ENCODE peak calls at places on chromosomes 16 and 17, in seven cellular contexts. One of them, this sample, is unnamed.

GRCh38 chr17:1267471-1267947 is 2.7 kb upstream of the BHLHA9 start:
- DNase-seq in AG10803: peak
- DNase-seq in AG09309: no peak
- DNase-seq in RWPE1: no peak
- DNase-seq in foreskin keratinocyte: peak
- DNase-seq in cardiac fibroblast: peak
- DNase-seq in omental fat pad: no peak
- DNase-seq in this sample: no peak

GRCh38 chr16:876041-876335 is 75.5 kb upstream of the GNG13 start:
- DNase-seq in AG10803: no peak
- DNase-seq in AG09309: no peak
- DNase-seq in RWPE1: no peak
- DNase-seq in foreskin keratinocyte: no peak
- DNase-seq in cardiac fibroblast: no peak
- DNase-seq in omental fat pad: no peak
- DNase-seq in this sample: no peak

GRCh38 chr17:81241648-81242420 is 2.7 kb downstream of the NDUFAF8 start:
- DNase-seq in AG10803: peak
- DNase-seq in AG09309: no peak
- DNase-seq in RWPE1: no peak
- DNase-seq in foreskin keratinocyte: no peak
- DNase-seq in cardiac fibroblast: peak
- DNase-seq in omental fat pad: peak
- DNase-seq in this sample: peak

GRCh38 chr17:41520821-41521521 is 2.3 kb upstream of the KRT15 start:
- DNase-seq in AG10803: no peak
- DNase-seq in AG09309: no peak
- DNase-seq in RWPE1: peak
- DNase-seq in foreskin keratinocyte: peak
- DNase-seq in cardiac fibroblast: no peak
- DNase-seq in omental fat pad: no peak
- DNase-seq in this sample: no peak

GRCh38 chr17:42577140-42577531 is 393 bp downstream of the PSMC3IP start:
- DNase-seq in AG10803: no peak
- DNase-seq in AG09309: no peak
- DNase-seq in RWPE1: no peak
- DNase-seq in foreskin keratinocyte: no peak
- DNase-seq in cardiac fibroblast: no peak
- DNase-seq in omental fat pad: no peak
- DNase-seq in this sample: no peak

GRCh38 chr17:75271233-75271954 is 363 bp upstream of the MIF4GD start:
- DNase-seq in AG10803: peak
- DNase-seq in AG09309: no peak
- DNase-seq in RWPE1: peak
- DNase-seq in foreskin keratinocyte: peak
- DNase-seq in cardiac fibroblast: peak
- DNase-seq in omental fat pad: no peak
- DNase-seq in this sample: peak

GRCh38 chr16:85843471-85844168 is 44.1 kb downstream of the COX4I1 start:
- DNase-seq in AG10803: no peak
- DNase-seq in AG09309: no peak
- DNase-seq in RWPE1: no peak
- DNase-seq in foreskin keratinocyte: no peak
- DNase-seq in cardiac fibroblast: no peak
- DNase-seq in omental fat pad: no peak
- DNase-seq in this sample: no peak

GRCh38 chr17:58052951-58053715 is 30.1 kb upstream of the DYNLL2 start:
- DNase-seq in AG10803: peak
- DNase-seq in AG09309: no peak
- DNase-seq in RWPE1: no peak
- DNase-seq in foreskin keratinocyte: no peak
- DNase-seq in cardiac fibroblast: no peak
- DNase-seq in omental fat pad: no peak
- DNase-seq in this sample: no peak

GRCh38 chr16:14007460-14007859 is 63.7 kb upstream of the MRTFB start:
- DNase-seq in AG10803: peak
- DNase-seq in AG09309: peak
- DNase-seq in RWPE1: no peak
- DNase-seq in foreskin keratinocyte: peak
- DNase-seq in cardiac fibroblast: peak
- DNase-seq in omental fat pad: no peak
- DNase-seq in this sample: peak

GRCh38 chr16:13560151-13560550 is 359.8 kb upstream of the ERCC4 start:
- DNase-seq in AG10803: no peak
- DNase-seq in AG09309: no peak
- DNase-seq in RWPE1: no peak
- DNase-seq in foreskin keratinocyte: no peak
- DNase-seq in cardiac fibroblast: no peak
- DNase-seq in omental fat pad: no peak
- DNase-seq in this sample: no peak

GRCh38 chr17:80274317-80274716 is 13.7 kb downstream of the RNF213 start:
- DNase-seq in AG10803: no peak
- DNase-seq in AG09309: no peak
- DNase-seq in RWPE1: no peak
- DNase-seq in foreskin keratinocyte: no peak
- DNase-seq in cardiac fibroblast: no peak
- DNase-seq in omental fat pad: no peak
- DNase-seq in this sample: no peak

GRCh38 chr17:45260204-45260783 is 1.6 kb downstream of the SPATA32 start:
- DNase-seq in AG10803: no peak
- DNase-seq in AG09309: no peak
- DNase-seq in RWPE1: no peak
- DNase-seq in foreskin keratinocyte: no peak
- DNase-seq in cardiac fibroblast: no peak
- DNase-seq in omental fat pad: no peak
- DNase-seq in this sample: no peak

GRCh38 chr16:69306031-69306430 is 5.1 kb upstream of the VPS4A start:
- DNase-seq in AG10803: peak
- DNase-seq in AG09309: no peak
- DNase-seq in RWPE1: no peak
- DNase-seq in foreskin keratinocyte: no peak
- DNase-seq in cardiac fibroblast: no peak
- DNase-seq in omental fat pad: no peak
- DNase-seq in this sample: no peak

GRCh38 chr17:7019406-7019805 is 3.4 kb upstream of the BCL6B start:
- DNase-seq in AG10803: no peak
- DNase-seq in AG09309: no peak
- DNase-seq in RWPE1: no peak
- DNase-seq in foreskin keratinocyte: no peak
- DNase-seq in cardiac fibroblast: no peak
- DNase-seq in omental fat pad: no peak
- DNase-seq in this sample: no peak

DNA sequence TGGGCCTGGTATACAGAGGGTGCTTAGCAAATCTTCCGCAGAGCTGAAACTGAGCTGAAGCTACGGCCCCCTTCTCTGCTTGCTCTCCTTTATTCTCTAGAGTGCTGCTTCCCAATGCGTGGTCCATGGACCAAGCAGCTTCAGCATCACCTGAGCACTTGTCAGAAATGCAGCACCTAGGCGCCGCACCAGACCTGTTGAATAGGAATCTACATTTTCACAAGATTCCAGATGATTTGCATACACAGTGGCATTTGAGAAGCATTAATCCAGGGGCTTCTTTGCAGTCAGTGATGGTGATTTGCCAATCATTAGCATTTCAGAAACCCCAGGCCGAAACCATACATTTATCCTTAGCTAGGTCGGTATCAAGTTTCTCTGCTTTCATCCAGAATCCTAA is 204.2 kb downstream of the CDH13 start:
- DNase-seq in AG10803: no peak
- DNase-seq in AG09309: no peak
- DNase-seq in RWPE1: no peak
- DNase-seq in foreskin keratinocyte: no peak
- DNase-seq in cardiac fibroblast: no peak
- DNase-seq in omental fat pad: no peak
- DNase-seq in this sample: no peak
- TF ChIP-seq CTCF in AG10803: no peak
- TF ChIP-seq CTCF in AG09309: no peak
- TF ChIP-seq CTCF in RWPE1: no peak
- TF ChIP-seq CTCF in foreskin keratinocyte: no peak
- TF ChIP-seq CTCF in cardiac fibroblast: no peak
- TF ChIP-seq CTCF in omental fat pad: no peak
- TF ChIP-seq CTCF in this sample: no peak

GRCh38 chr16:2720719-2721633 is 952 bp upstream of the PRSS27 start:
- DNase-seq in AG10803: peak
- DNase-seq in AG09309: peak
- DNase-seq in RWPE1: peak
- DNase-seq in foreskin keratinocyte: peak
- DNase-seq in cardiac fibroblast: peak
- DNase-seq in omental fat pad: peak
- DNase-seq in this sample: peak
- TF ChIP-seq CTCF in AG10803: peak
- TF ChIP-seq CTCF in AG09309: peak
- TF ChIP-seq CTCF in RWPE1: peak
- TF ChIP-seq CTCF in foreskin keratinocyte: peak
- TF ChIP-seq CTCF in cardiac fibroblast: peak
- TF ChIP-seq CTCF in omental fat pad: no peak
- TF ChIP-seq CTCF in this sample: peak

DNA sequence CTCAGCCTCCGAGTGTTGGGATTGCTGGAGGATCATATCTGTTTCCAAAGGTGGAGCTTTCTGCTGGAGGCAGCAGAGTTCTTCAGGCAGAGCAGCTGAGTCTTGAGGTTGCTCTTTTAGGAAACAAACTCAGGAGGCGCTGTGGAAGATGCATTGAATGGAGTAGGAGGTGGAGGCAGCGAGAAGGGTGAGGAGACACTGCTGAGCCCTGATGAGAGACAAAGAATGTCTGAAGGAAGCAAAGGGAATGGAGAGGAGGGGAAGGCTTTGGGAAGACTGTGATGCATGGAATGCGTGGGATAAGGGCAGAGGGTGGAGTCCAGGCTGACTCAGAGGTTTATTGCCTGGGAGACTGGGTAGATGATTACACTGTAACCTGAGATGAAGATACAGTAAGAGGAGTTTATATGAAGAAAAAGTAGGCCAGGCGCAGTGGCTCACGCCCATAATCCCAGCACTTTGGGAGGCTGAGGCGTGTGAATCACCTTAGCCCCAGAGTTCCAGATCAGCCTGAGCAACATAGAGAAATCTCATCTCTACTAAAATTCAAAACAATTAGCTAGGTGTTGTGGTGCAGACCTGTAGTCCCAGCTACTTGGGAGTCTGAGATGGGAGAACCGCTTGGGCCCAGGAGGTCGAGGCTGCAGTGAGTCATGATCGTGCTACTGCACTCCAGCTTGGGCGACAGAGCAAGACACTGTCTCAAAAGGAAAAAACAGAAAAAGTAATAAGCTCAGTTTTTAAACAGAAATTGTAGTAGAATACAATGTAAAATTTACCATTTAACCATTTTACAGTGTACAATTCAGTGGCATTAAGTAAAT is 17.8 kb upstream of the TMEM219 start:
- DNase-seq in AG10803: peak
- DNase-seq in AG09309: peak
- DNase-seq in RWPE1: peak
- DNase-seq in foreskin keratinocyte: peak
- DNase-seq in cardiac fibroblast: peak
- DNase-seq in omental fat pad: peak
- DNase-seq in this sample: no peak
- TF ChIP-seq CTCF in AG10803: peak
- TF ChIP-seq CTCF in AG09309: peak
- TF ChIP-seq CTCF in RWPE1: no peak
- TF ChIP-seq CTCF in foreskin keratinocyte: peak
- TF ChIP-seq CTCF in cardiac fibroblast: peak
- TF ChIP-seq CTCF in omental fat pad: no peak
- TF ChIP-seq CTCF in this sample: no peak

GRCh38 chr16:50610331-50611262 is 62.4 kb downstream of the NKD1 start:
- DNase-seq in AG10803: no peak
- DNase-seq in AG09309: no peak
- DNase-seq in RWPE1: no peak
- DNase-seq in foreskin keratinocyte: no peak
- DNase-seq in cardiac fibroblast: no peak
- DNase-seq in omental fat pad: no peak
- DNase-seq in this sample: no peak
- TF ChIP-seq CTCF in AG10803: no peak
- TF ChIP-seq CTCF in AG09309: no peak
- TF ChIP-seq CTCF in RWPE1: no peak
- TF ChIP-seq CTCF in foreskin keratinocyte: no peak
- TF ChIP-seq CTCF in cardiac fibroblast: no peak
- TF ChIP-seq CTCF in omental fat pad: no peak
- TF ChIP-seq CTCF in this sample: no peak

GRCh38 chr16:56356276-56357241 is 68.8 kb downstream of the AMFR start:
- DNase-seq in AG10803: peak
- DNase-seq in AG09309: peak
- DNase-seq in RWPE1: peak
- DNase-seq in foreskin keratinocyte: peak
- DNase-seq in cardiac fibroblast: peak
- DNase-seq in omental fat pad: peak
- DNase-seq in this sample: peak

GRCh38 chr16:56355786-56356275 is 69.5 kb downstream of the AMFR start:
- DNase-seq in AG10803: no peak
- DNase-seq in AG09309: no peak
- DNase-seq in RWPE1: no peak
- DNase-seq in foreskin keratinocyte: no peak
- DNase-seq in cardiac fibroblast: no peak
- DNase-seq in omental fat pad: no peak
- DNase-seq in this sample: no peak

GRCh38 chr16:56357291-56357764 is 68.0 kb downstream of the AMFR start:
- DNase-seq in AG10803: peak
- DNase-seq in AG09309: no peak
- DNase-seq in RWPE1: peak
- DNase-seq in foreskin keratinocyte: no peak
- DNase-seq in cardiac fibroblast: peak
- DNase-seq in omental fat pad: no peak
- DNase-seq in this sample: no peak

GRCh38 chr16:56360117-56361008 is 65.0 kb downstream of the AMFR start:
- DNase-seq in AG10803: no peak
- DNase-seq in AG09309: no peak
- DNase-seq in RWPE1: no peak
- DNase-seq in foreskin keratinocyte: no peak
- DNase-seq in cardiac fibroblast: no peak
- DNase-seq in omental fat pad: no peak
- DNase-seq in this sample: no peak

GRCh38 chr16:56357765-56358322 is 67.5 kb downstream of the AMFR start:
- DNase-seq in AG10803: no peak
- DNase-seq in AG09309: no peak
- DNase-seq in RWPE1: no peak
- DNase-seq in foreskin keratinocyte: no peak
- DNase-seq in cardiac fibroblast: no peak
- DNase-seq in omental fat pad: no peak
- DNase-seq in this sample: no peak
- TF ChIP-seq CTCF in AG10803: no peak
- TF ChIP-seq CTCF in AG09309: no peak
- TF ChIP-seq CTCF in RWPE1: no peak
- TF ChIP-seq CTCF in foreskin keratinocyte: no peak
- TF ChIP-seq CTCF in cardiac fibroblast: no peak
- TF ChIP-seq CTCF in omental fat pad: no peak
- TF ChIP-seq CTCF in this sample: no peak

DNA sequence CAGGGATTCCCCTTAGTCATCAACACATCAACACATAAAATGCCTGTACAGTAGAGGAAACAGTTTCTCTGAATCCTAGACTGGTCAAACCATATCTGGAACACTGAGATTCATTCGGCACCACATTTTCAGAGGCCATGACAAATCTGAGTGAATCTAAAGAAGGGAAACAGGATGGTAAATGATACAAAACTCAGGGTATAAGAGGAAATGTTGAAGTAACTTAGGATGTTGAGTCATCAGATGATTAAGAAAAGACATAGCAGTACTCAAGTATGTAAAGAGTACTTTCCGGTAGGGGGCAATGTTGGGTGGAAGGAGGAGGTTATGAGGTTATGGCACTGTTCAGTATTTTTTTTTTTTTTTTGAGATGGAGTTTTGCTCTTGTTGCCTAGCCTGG is 358.5 kb upstream of the PMFBP1 start:
- DNase-seq in AG10803: peak
- DNase-seq in AG09309: peak
- DNase-seq in RWPE1: peak
- DNase-seq in foreskin keratinocyte: peak
- DNase-seq in cardiac fibroblast: peak
- DNase-seq in omental fat pad: no peak
- DNase-seq in this sample: peak
- TF ChIP-seq CTCF in AG10803: peak
- TF ChIP-seq CTCF in AG09309: peak
- TF ChIP-seq CTCF in RWPE1: no peak
- TF ChIP-seq CTCF in foreskin keratinocyte: peak
- TF ChIP-seq CTCF in cardiac fibroblast: peak
- TF ChIP-seq CTCF in omental fat pad: no peak
- TF ChIP-seq CTCF in this sample: no peak